ENCODE peak calls at places on chromosome 16, in four cellular contexts. One of them, this sample, is unnamed.

GRCh38 chr16:20674684-20675487 is 22.6 kb downstream of the ACSM1 start:
- DNase-seq in GM12878: no peak
- DNase-seq in H1: no peak
- DNase-seq in K562: peak; percentile 54
- DNase-seq in this sample: peak; percentile 41

GRCh38 chr16:3458852-3459361 is 15.4 kb downstream of the NAA60 start:
- DNase-seq in GM12878: no peak
- DNase-seq in K562: no peak
- DNase-seq in H1: no peak
- DNase-seq in this sample: peak; percentile 94

GRCh38 chr16:11639925-11640899 is 28.0 kb upstream of the SNN start:
- DNase-seq in GM12878: no peak
- DNase-seq in K562: peak; percentile 22
- DNase-seq in H1: no peak
- DNase-seq in this sample: peak; percentile 90

GRCh38 chr16:66910175-66910940 is 8.3 kb downstream of the CDH16 start:
- DNase-seq in H1: no peak
- DNase-seq in GM12878: no peak
- DNase-seq in K562: no peak
- DNase-seq in this sample: no peak

GRCh38 chr16:69712277-69712676 is 14.1 kb downstream of the NQO1 start:
- DNase-seq in GM12878: no peak
- DNase-seq in K562: no peak
- DNase-seq in H1: no peak
- DNase-seq in this sample: no peak

GRCh38 chr16:19613834-19614233 is 58.3 kb downstream of the VPS35L start:
- DNase-seq in H1: no peak
- DNase-seq in GM12878: no peak
- DNase-seq in K562: no peak
- DNase-seq in this sample: no peak

GRCh38 chr16:12271006-12271405 is 294.5 kb downstream of the SNX29 start:
- DNase-seq in K562: peak; percentile 68
- DNase-seq in H1: peak; percentile 31
- DNase-seq in GM12878: no peak
- DNase-seq in this sample: peak; percentile 52

GRCh38 chr16:20676268-20676828 is 21.1 kb downstream of the ACSM1 start:
- DNase-seq in H1: no peak
- DNase-seq in GM12878: peak; percentile 3
- DNase-seq in K562: peak; percentile 20
- DNase-seq in this sample: no peak

GRCh38 chr16:53944026-53944425 is 240.1 kb downstream of the FTO start:
- DNase-seq in GM12878: no peak
- DNase-seq in K562: no peak
- DNase-seq in H1: no peak
- DNase-seq in this sample: no peak

GRCh38 chr16:1331712-1332617 is 1.5 kb upstream of the BAIAP3 start:
- DNase-seq in K562: peak; percentile 91
- DNase-seq in H1: no peak
- DNase-seq in GM12878: peak; percentile 39
- DNase-seq in this sample: peak; percentile 92

GRCh38 chr16:30567160-30567990 is 4.1 kb downstream of the ZNF688 start:
- DNase-seq in K562: no peak
- DNase-seq in GM12878: no peak
- DNase-seq in H1: no peak
- DNase-seq in this sample: no peak

GRCh38 chr16:55703003-55704001 is 47.5 kb downstream of the SLC6A2 start:
- DNase-seq in H1: no peak
- DNase-seq in K562: peak; percentile 56
- DNase-seq in GM12878: no peak
- DNase-seq in this sample: peak; percentile 74

GRCh38 chr16:29825145-29826044 is 5.1 kb downstream of the MVP start:
- DNase-seq in GM12878: no peak
- DNase-seq in H1: no peak
- DNase-seq in K562: peak; percentile 42
- DNase-seq in this sample: no peak

GRCh38 chr16:49055824-49056545 is 225.7 kb downstream of the CBLN1 start:
- DNase-seq in K562: no peak
- DNase-seq in GM12878: no peak
- DNase-seq in H1: no peak
- DNase-seq in this sample: no peak

GRCh38 chr16:70661918-70662641 is 15.7 kb downstream of the IL34 start:
- DNase-seq in H1: no peak
- DNase-seq in GM12878: no peak
- DNase-seq in K562: no peak
- DNase-seq in this sample: no peak

GRCh38 chr16:57203451-57203850 is 17.3 kb downstream of the RSPRY1 start:
- DNase-seq in H1: no peak
- DNase-seq in GM12878: no peak
- DNase-seq in K562: no peak
- DNase-seq in this sample: no peak

GRCh38 chr16:24001706-24002105 is 165.9 kb downstream of the PRKCB start:
- DNase-seq in GM12878: no peak
- DNase-seq in K562: no peak
- DNase-seq in H1: no peak
- DNase-seq in this sample: no peak

GRCh38 chr16:26995522-26995921 is 71.2 kb upstream of the C16orf82 start:
- DNase-seq in H1: no peak
- DNase-seq in K562: no peak
- DNase-seq in GM12878: no peak
- DNase-seq in this sample: no peak

GRCh38 chr16:70754874-70755600 is 45.9 kb downstream of the VAC14 start:
- DNase-seq in K562: no peak
- DNase-seq in H1: no peak
- DNase-seq in GM12878: no peak
- DNase-seq in this sample: no peak

GRCh38 chr16:55470533-55471371 is 8.2 kb upstream of the MMP2 start:
- DNase-seq in H1: no peak
- DNase-seq in GM12878: no peak
- DNase-seq in K562: no peak
- DNase-seq in this sample: no peak

GRCh38 chr16:85003076-85003475 is 8.3 kb downstream of the ZDHHC7 start:
- DNase-seq in H1: no peak
- DNase-seq in GM12878: no peak
- DNase-seq in K562: no peak
- DNase-seq in this sample: no peak
- TF ChIP-seq HDAC2 in H1: no peak
- TF ChIP-seq HDAC2 in GM12878: no peak
- TF ChIP-seq HDAC2 in K562: no peak
- TF ChIP-seq HDAC2 in this sample: no peak

GRCh38 chr16:9364721-9365693 is 273.6 kb downstream of the HAPSTR1 start:
- DNase-seq in K562: no peak
- DNase-seq in GM12878: no peak
- DNase-seq in H1: no peak
- DNase-seq in this sample: peak; percentile 86
- TF ChIP-seq JUND in K562: no peak
- TF ChIP-seq JUND in GM12878: no peak
- TF ChIP-seq JUND in H1: no peak
- TF ChIP-seq JUND in this sample: no peak

GRCh38 chr16:84448444-84448843 is 56.0 kb downstream of the MEAK7 start:
- DNase-seq in K562: no peak
- DNase-seq in GM12878: no peak
- DNase-seq in H1: no peak
- DNase-seq in this sample: no peak

GRCh38 chr16:84446596-84447392 is 57.7 kb downstream of the MEAK7 start:
- DNase-seq in GM12878: no peak
- DNase-seq in K562: no peak
- DNase-seq in H1: no peak
- DNase-seq in this sample: no peak

GRCh38 chr16:84450176-84450865 is 54.1 kb downstream of the MEAK7 start:
- DNase-seq in H1: no peak
- DNase-seq in GM12878: no peak
- DNase-seq in K562: no peak
- DNase-seq in this sample: no peak

GRCh38 chr16:84451781-84452180 is 52.7 kb downstream of the MEAK7 start:
- DNase-seq in K562: no peak
- DNase-seq in H1: no peak
- DNase-seq in GM12878: no peak
- DNase-seq in this sample: no peak

DNA sequence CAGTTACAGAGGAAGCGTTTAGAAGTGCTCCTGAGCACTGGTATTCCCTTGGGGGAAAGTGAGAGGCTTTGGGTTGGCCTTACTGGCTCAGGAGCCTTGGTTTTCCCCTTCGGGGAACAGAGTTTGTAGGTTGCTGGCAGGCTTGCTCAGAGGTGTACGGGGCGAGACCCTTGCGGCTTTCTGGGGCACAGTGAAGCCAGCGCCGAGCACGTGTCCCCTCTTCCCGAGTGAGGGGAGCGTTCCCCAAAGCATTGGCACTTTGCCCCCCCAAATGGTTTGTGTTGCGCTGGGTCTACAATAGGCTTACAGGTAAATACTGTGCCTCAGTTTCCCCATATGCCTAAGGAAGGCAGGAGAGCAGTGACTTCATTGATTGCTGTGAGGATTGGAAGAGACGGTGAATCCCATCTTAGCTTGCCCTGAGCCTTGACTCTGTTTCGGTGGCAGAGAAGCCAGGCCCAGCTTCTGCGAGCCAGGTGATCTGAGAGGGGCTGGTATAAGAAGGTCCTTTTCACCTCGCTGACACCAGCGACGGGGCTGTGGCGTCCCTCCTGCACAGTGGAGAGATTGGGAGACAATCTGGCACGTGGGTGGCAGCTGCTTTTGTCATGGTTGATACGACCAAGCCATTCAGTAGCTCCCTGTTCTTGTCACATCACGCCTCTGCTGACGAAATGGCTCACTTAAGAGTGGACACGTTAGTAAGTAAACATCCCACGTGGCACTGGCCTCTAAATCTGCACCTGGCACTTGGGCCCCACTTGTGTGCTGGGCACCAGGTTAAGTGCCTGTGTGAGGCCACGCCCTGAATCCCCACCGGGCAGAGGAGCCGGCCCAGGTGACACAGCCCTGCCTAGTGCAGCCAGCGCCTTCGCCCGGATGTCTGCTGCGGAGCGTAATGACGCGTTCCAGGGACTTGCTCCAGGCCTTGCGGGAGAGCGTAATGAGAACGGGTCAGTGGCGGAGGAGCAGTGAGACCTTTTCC is 55.0 kb downstream of the MEAK7 start:
- DNase-seq in GM12878: no peak
- DNase-seq in K562: no peak
- DNase-seq in H1: no peak
- DNase-seq in this sample: no peak
- TF ChIP-seq HDAC2 in GM12878: no peak
- TF ChIP-seq HDAC2 in K562: no peak
- TF ChIP-seq HDAC2 in H1: no peak
- TF ChIP-seq HDAC2 in this sample: no peak

GRCh38 chr16:9840761-9841665 is 341.2 kb downstream of the GRIN2A start:
- DNase-seq in H1: no peak
- DNase-seq in GM12878: peak; percentile 71
- DNase-seq in K562: no peak
- DNase-seq in this sample: no peak

GRCh38 chr16:9837481-9837880 is 344.7 kb downstream of the GRIN2A start:
- DNase-seq in GM12878: no peak
- DNase-seq in K562: no peak
- DNase-seq in H1: no peak
- DNase-seq in this sample: no peak

DNA sequence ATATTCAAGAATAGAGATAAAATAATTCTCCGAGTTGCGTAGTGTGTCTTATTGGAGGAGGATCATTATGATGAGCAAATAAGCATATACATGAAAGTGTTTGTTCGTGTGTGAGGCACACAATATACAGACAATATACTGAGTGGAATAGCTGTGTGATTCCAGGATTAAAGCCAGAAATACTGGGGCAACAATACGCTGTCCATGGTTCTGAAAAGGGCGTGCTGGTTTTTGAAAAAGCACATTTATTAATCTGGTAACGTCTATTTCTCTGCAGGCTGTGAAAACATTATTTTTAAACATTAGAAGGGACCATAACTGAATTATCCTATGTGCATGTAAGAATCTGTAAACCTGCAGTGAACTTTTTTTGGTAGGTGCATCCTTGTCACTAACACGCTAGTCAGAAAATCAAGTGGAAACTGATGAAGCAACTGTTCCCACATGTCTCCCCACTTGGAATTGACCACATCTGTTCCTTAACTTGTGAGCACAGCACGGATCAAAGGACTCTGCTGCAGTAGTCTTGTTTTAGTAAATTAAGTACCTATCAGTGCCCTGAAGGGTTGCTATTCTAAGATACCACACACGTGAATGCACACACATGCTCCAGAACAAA is 346.0 kb downstream of the GRIN2A start:
- DNase-seq in GM12878: no peak
- DNase-seq in H1: no peak
- DNase-seq in K562: peak; percentile 25
- DNase-seq in this sample: no peak
- TF ChIP-seq JUND in GM12878: no peak
- TF ChIP-seq JUND in H1: no peak
- TF ChIP-seq JUND in K562: no peak
- TF ChIP-seq JUND in this sample: no peak

GRCh38 chr16:5965321-5965720 is 867.7 kb upstream of the EEF2KMT start:
- DNase-seq in K562: no peak
- DNase-seq in GM12878: no peak
- DNase-seq in H1: no peak
- DNase-seq in this sample: no peak
- TF ChIP-seq HDAC2 in K562: no peak
- TF ChIP-seq HDAC2 in GM12878: no peak
- TF ChIP-seq HDAC2 in H1: no peak
- TF ChIP-seq HDAC2 in this sample: no peak

GRCh38 chr16:81614654-81615359 is 164.3 kb upstream of the PLCG2 start:
- DNase-seq in K562: no peak
- DNase-seq in GM12878: no peak
- DNase-seq in H1: no peak
- DNase-seq in this sample: no peak

GRCh38 chr16:81617021-81617346 is 162.1 kb upstream of the PLCG2 start:
- DNase-seq in K562: no peak
- DNase-seq in H1: no peak
- DNase-seq in GM12878: no peak
- DNase-seq in this sample: no peak

GRCh38 chr16:81615411-81615810 is 163.7 kb upstream of the PLCG2 start:
- DNase-seq in H1: no peak
- DNase-seq in GM12878: no peak
- DNase-seq in K562: no peak
- DNase-seq in this sample: no peak

GRCh38 chr16:81615833-81616232 is 163.3 kb upstream of the PLCG2 start:
- DNase-seq in K562: no peak
- DNase-seq in H1: no peak
- DNase-seq in GM12878: no peak
- DNase-seq in this sample: no peak

GRCh38 chr16:81616321-81617020 is 162.6 kb upstream of the PLCG2 start:
- DNase-seq in H1: no peak
- DNase-seq in GM12878: peak; percentile 54
- DNase-seq in K562: no peak
- DNase-seq in this sample: no peak
- TF ChIP-seq JUND in H1: no peak
- TF ChIP-seq JUND in GM12878: no peak
- TF ChIP-seq JUND in K562: no peak
- TF ChIP-seq JUND in this sample: no peak

GRCh38 chr16:10001258-10001785 is 180.9 kb downstream of the GRIN2A start:
- DNase-seq in GM12878: no peak
- DNase-seq in K562: no peak
- DNase-seq in H1: no peak
- DNase-seq in this sample: no peak
- TF ChIP-seq HDAC2 in GM12878: no peak
- TF ChIP-seq HDAC2 in K562: no peak
- TF ChIP-seq HDAC2 in H1: no peak
- TF ChIP-seq HDAC2 in this sample: no peak

This sample was measured in HepG2.